ENCODE peak calls at places on chromosomes 2 and 18, in eight cellular contexts. One of them, this sample, is unnamed.

GRCh38 chr18:64201781-64202180 is 52.9 kb upstream of the LINC00305 start:
- DNase-seq in activated CD4-positive, alpha-beta T cell treated with anti-CD3 and anti-CD28 coated beads for 48 hours: no peak
- DNase-seq in posterior vena cava: no peak
- DNase-seq in vagina: no peak
- DNase-seq in GM10248: no peak
- DNase-seq in T-cell: no peak
- DNase-seq in cardiac septum: no peak
- DNase-seq in H7: no peak
- DNase-seq in this sample: no peak

GRCh38 chr2:118115761-118116160 is 27.5 kb downstream of the INSIG2 start:
- DNase-seq in T-cell: no peak
- DNase-seq in H7: no peak
- DNase-seq in GM10248: no peak
- DNase-seq in posterior vena cava: no peak
- DNase-seq in cardiac septum: no peak
- DNase-seq in vagina: no peak
- DNase-seq in activated CD4-positive, alpha-beta T cell treated with anti-CD3 and anti-CD28 coated beads for 48 hours: no peak
- DNase-seq in this sample: no peak

GRCh38 chr18:36947820-36948348 is 119.0 kb downstream of the KIAA1328 start:
- DNase-seq in T-cell: no peak
- DNase-seq in vagina: no peak
- DNase-seq in posterior vena cava: no peak
- DNase-seq in H7: peak
- DNase-seq in GM10248: no peak
- DNase-seq in cardiac septum: no peak
- DNase-seq in activated CD4-positive, alpha-beta T cell treated with anti-CD3 and anti-CD28 coated beads for 48 hours: no peak
- DNase-seq in this sample: no peak

GRCh38 chr18:50559750-50560680 is at the start of gene MAPK4:
- DNase-seq in cardiac septum: no peak
- DNase-seq in H7: peak
- DNase-seq in posterior vena cava: no peak
- DNase-seq in activated CD4-positive, alpha-beta T cell treated with anti-CD3 and anti-CD28 coated beads for 48 hours: peak
- DNase-seq in vagina: no peak
- DNase-seq in T-cell: no peak
- DNase-seq in GM10248: peak
- DNase-seq in this sample: peak

GRCh38 chr18:76764296-76764901 is 58.0 kb upstream of the ZNF236 start:
- DNase-seq in H7: peak
- DNase-seq in T-cell: no peak
- DNase-seq in posterior vena cava: no peak
- DNase-seq in cardiac septum: no peak
- DNase-seq in activated CD4-positive, alpha-beta T cell treated with anti-CD3 and anti-CD28 coated beads for 48 hours: no peak
- DNase-seq in GM10248: no peak
- DNase-seq in vagina: no peak
- DNase-seq in this sample: no peak

GRCh38 chr2:5898667-5899066 is 206.5 kb downstream of the SOX11 start:
- DNase-seq in H7: no peak
- DNase-seq in posterior vena cava: no peak
- DNase-seq in cardiac septum: no peak
- DNase-seq in GM10248: no peak
- DNase-seq in T-cell: no peak
- DNase-seq in vagina: no peak
- DNase-seq in activated CD4-positive, alpha-beta T cell treated with anti-CD3 and anti-CD28 coated beads for 48 hours: no peak
- DNase-seq in this sample: no peak

GRCh38 chr2:222518570-222519381 is 94.4 kb downstream of the SGPP2 start:
- DNase-seq in GM10248: no peak
- DNase-seq in cardiac septum: no peak
- DNase-seq in posterior vena cava: no peak
- DNase-seq in T-cell: no peak
- DNase-seq in activated CD4-positive, alpha-beta T cell treated with anti-CD3 and anti-CD28 coated beads for 48 hours: no peak
- DNase-seq in vagina: no peak
- DNase-seq in H7: peak
- DNase-seq in this sample: no peak

GRCh38 chr2:226601881-226602280 is 197.7 kb downstream of the IRS1 start:
- DNase-seq in GM10248: no peak
- DNase-seq in vagina: no peak
- DNase-seq in T-cell: no peak
- DNase-seq in posterior vena cava: no peak
- DNase-seq in cardiac septum: no peak
- DNase-seq in activated CD4-positive, alpha-beta T cell treated with anti-CD3 and anti-CD28 coated beads for 48 hours: no peak
- DNase-seq in H7: no peak
- DNase-seq in this sample: no peak

GRCh38 chr2:217947341-217948316 is 55.2 kb downstream of the TNS1 start:
- DNase-seq in vagina: no peak
- DNase-seq in posterior vena cava: peak
- DNase-seq in T-cell: no peak
- DNase-seq in GM10248: no peak
- DNase-seq in cardiac septum: peak
- DNase-seq in H7: peak
- DNase-seq in activated CD4-positive, alpha-beta T cell treated with anti-CD3 and anti-CD28 coated beads for 48 hours: no peak
- DNase-seq in this sample: peak

GRCh38 chr2:215442392-215442787 is 6.5 kb upstream of the FN1 start:
- DNase-seq in cardiac septum: no peak
- DNase-seq in activated CD4-positive, alpha-beta T cell treated with anti-CD3 and anti-CD28 coated beads for 48 hours: no peak
- DNase-seq in posterior vena cava: no peak
- DNase-seq in vagina: no peak
- DNase-seq in H7: no peak
- DNase-seq in GM10248: no peak
- DNase-seq in T-cell: no peak
- DNase-seq in this sample: no peak

GRCh38 chr2:54226224-54226623 is 29.8 kb downstream of the TSPYL6 start:
- DNase-seq in posterior vena cava: no peak
- DNase-seq in T-cell: no peak
- DNase-seq in activated CD4-positive, alpha-beta T cell treated with anti-CD3 and anti-CD28 coated beads for 48 hours: no peak
- DNase-seq in vagina: no peak
- DNase-seq in cardiac septum: no peak
- DNase-seq in GM10248: no peak
- DNase-seq in H7: no peak
- DNase-seq in this sample: no peak

GRCh38 chr2:151159109-151159690 is 102.5 kb downstream of the RBM43 start:
- DNase-seq in GM10248: no peak
- DNase-seq in activated CD4-positive, alpha-beta T cell treated with anti-CD3 and anti-CD28 coated beads for 48 hours: no peak
- DNase-seq in posterior vena cava: no peak
- DNase-seq in cardiac septum: no peak
- DNase-seq in T-cell: no peak
- DNase-seq in vagina: no peak
- DNase-seq in H7: no peak
- DNase-seq in this sample: no peak